ENCODE peak calls at places on chromosomes 4 and X, in nine cellular contexts. One of them, this sample, is unnamed.

GRCh38 chr4:75235359-75235951 is 278.7 kb downstream of the RCHY1 start:
- DNase-seq in fibroblast of lung: no peak
- DNase-seq in IMR-90: no peak
- DNase-seq in fibroblast of villous mesenchyme: peak
- DNase-seq in A673: no peak
- DNase-seq in body of pancreas: no peak
- DNase-seq in AG09309: no peak
- DNase-seq in ovary: no peak
- DNase-seq in tibial artery: no peak
- DNase-seq in this sample: no peak

GRCh38 chrX:16665089-16665488 is 15.1 kb downstream of the S100G start:
- DNase-seq in fibroblast of lung: peak
- DNase-seq in IMR-90: peak
- DNase-seq in fibroblast of villous mesenchyme: peak
- DNase-seq in A673: peak
- DNase-seq in body of pancreas: no peak
- DNase-seq in AG09309: no peak
- DNase-seq in ovary: no peak
- DNase-seq in tibial artery: no peak
- DNase-seq in this sample: peak

GRCh38 chrX:54413753-54414152 is 26.5 kb upstream of the TSR2 start:
- DNase-seq in fibroblast of lung: peak
- DNase-seq in IMR-90: no peak
- DNase-seq in fibroblast of villous mesenchyme: peak
- DNase-seq in A673: no peak
- DNase-seq in body of pancreas: no peak
- DNase-seq in AG09309: no peak
- DNase-seq in ovary: no peak
- DNase-seq in tibial artery: no peak
- DNase-seq in this sample: no peak

GRCh38 chr4:183532823-183533222 is 28.0 kb downstream of the ING2 start:
- DNase-seq in fibroblast of lung: peak
- DNase-seq in IMR-90: peak
- DNase-seq in fibroblast of villous mesenchyme: peak
- DNase-seq in A673: no peak
- DNase-seq in body of pancreas: no peak
- DNase-seq in AG09309: peak
- DNase-seq in ovary: no peak
- DNase-seq in tibial artery: no peak
- DNase-seq in this sample: peak

GRCh38 chr4:3766791-3767561 is 791 bp downstream of the ADRA2C start:
- DNase-seq in fibroblast of lung: no peak
- DNase-seq in IMR-90: no peak
- DNase-seq in fibroblast of villous mesenchyme: peak
- DNase-seq in A673: peak
- DNase-seq in body of pancreas: no peak
- DNase-seq in AG09309: no peak
- DNase-seq in ovary: no peak
- DNase-seq in tibial artery: peak
- DNase-seq in this sample: no peak

GRCh38 chrX:15465347-15465746 is 27.8 kb downstream of the PIR start:
- DNase-seq in fibroblast of lung: no peak
- DNase-seq in IMR-90: peak
- DNase-seq in fibroblast of villous mesenchyme: peak
- DNase-seq in A673: peak
- DNase-seq in body of pancreas: no peak
- DNase-seq in AG09309: no peak
- DNase-seq in ovary: peak
- DNase-seq in tibial artery: no peak
- DNase-seq in this sample: no peak

GRCh38 chr4:62914758-62915157 is 1494.5 kb downstream of the TECRL start:
- DNase-seq in fibroblast of lung: no peak
- DNase-seq in IMR-90: no peak
- DNase-seq in fibroblast of villous mesenchyme: no peak
- DNase-seq in A673: no peak
- DNase-seq in body of pancreas: no peak
- DNase-seq in AG09309: no peak
- DNase-seq in ovary: no peak
- DNase-seq in tibial artery: no peak
- DNase-seq in this sample: no peak

GRCh38 chr4:144295286-144295995 is 154.9 kb upstream of the GYPA start:
- DNase-seq in fibroblast of lung: no peak
- DNase-seq in IMR-90: peak
- DNase-seq in fibroblast of villous mesenchyme: no peak
- DNase-seq in A673: no peak
- DNase-seq in body of pancreas: no peak
- DNase-seq in AG09309: no peak
- DNase-seq in ovary: no peak
- DNase-seq in tibial artery: no peak
- DNase-seq in this sample: no peak

GRCh38 chrX:23344904-23345271 is 10.2 kb downstream of the PTCHD1 start:
- DNase-seq in fibroblast of lung: no peak
- DNase-seq in IMR-90: no peak
- DNase-seq in fibroblast of villous mesenchyme: no peak
- DNase-seq in A673: no peak
- DNase-seq in body of pancreas: no peak
- DNase-seq in AG09309: no peak
- DNase-seq in ovary: no peak
- DNase-seq in tibial artery: no peak
- DNase-seq in this sample: no peak

GRCh38 chr4:95204873-95205272 is 343.9 kb downstream of the UNC5C start:
- DNase-seq in fibroblast of lung: no peak
- DNase-seq in IMR-90: no peak
- DNase-seq in fibroblast of villous mesenchyme: peak
- DNase-seq in A673: no peak
- DNase-seq in body of pancreas: no peak
- DNase-seq in AG09309: no peak
- DNase-seq in ovary: no peak
- DNase-seq in tibial artery: no peak
- DNase-seq in this sample: no peak

GRCh38 chr4:8046925-8047541 is 107.4 kb upstream of the AFAP1 start:
- DNase-seq in fibroblast of lung: no peak
- DNase-seq in IMR-90: no peak
- DNase-seq in fibroblast of villous mesenchyme: no peak
- DNase-seq in A673: no peak
- DNase-seq in body of pancreas: no peak
- DNase-seq in AG09309: no peak
- DNase-seq in ovary: no peak
- DNase-seq in tibial artery: no peak
- DNase-seq in this sample: no peak

GRCh38 chr4:3426465-3427133 is 15.2 kb upstream of the HGFAC start:
- DNase-seq in fibroblast of lung: no peak
- DNase-seq in IMR-90: no peak
- DNase-seq in fibroblast of villous mesenchyme: no peak
- DNase-seq in A673: no peak
- DNase-seq in body of pancreas: no peak
- DNase-seq in AG09309: no peak
- DNase-seq in ovary: no peak
- DNase-seq in tibial artery: no peak
- DNase-seq in this sample: no peak

GRCh38 chr4:141058739-141059507 is 74.3 kb downstream of the RNF150 start:
- DNase-seq in fibroblast of lung: peak
- DNase-seq in IMR-90: peak
- DNase-seq in fibroblast of villous mesenchyme: peak
- DNase-seq in A673: no peak
- DNase-seq in body of pancreas: no peak
- DNase-seq in AG09309: peak
- DNase-seq in ovary: no peak
- DNase-seq in tibial artery: no peak
- DNase-seq in this sample: peak

GRCh38 chr4:128810331-128810870 is 901 bp downstream of the JADE1 start:
- DNase-seq in fibroblast of lung: peak
- DNase-seq in IMR-90: peak
- DNase-seq in fibroblast of villous mesenchyme: peak
- DNase-seq in A673: no peak
- DNase-seq in body of pancreas: peak
- DNase-seq in AG09309: no peak
- DNase-seq in ovary: peak
- DNase-seq in tibial artery: peak
- DNase-seq in this sample: no peak

GRCh38 chr4:184003433-184003832 is 98.3 kb downstream of the STOX2 start:
- DNase-seq in fibroblast of lung: no peak
- DNase-seq in IMR-90: no peak
- DNase-seq in fibroblast of villous mesenchyme: no peak
- DNase-seq in A673: no peak
- DNase-seq in body of pancreas: no peak
- DNase-seq in AG09309: no peak
- DNase-seq in ovary: no peak
- DNase-seq in tibial artery: no peak
- DNase-seq in this sample: no peak

GRCh38 chr4:145818001-145818400 is 120.6 kb downstream of the ZNF827 start:
- DNase-seq in fibroblast of lung: no peak
- DNase-seq in IMR-90: no peak
- DNase-seq in fibroblast of villous mesenchyme: no peak
- DNase-seq in A673: no peak
- DNase-seq in body of pancreas: no peak
- DNase-seq in AG09309: no peak
- DNase-seq in ovary: no peak
- DNase-seq in tibial artery: no peak
- DNase-seq in this sample: no peak

GRCh38 chr4:150127757-150128156 is 49.5 kb downstream of the DCLK2 start:
- DNase-seq in fibroblast of lung: peak
- DNase-seq in IMR-90: peak
- DNase-seq in fibroblast of villous mesenchyme: peak
- DNase-seq in A673: no peak
- DNase-seq in body of pancreas: no peak
- DNase-seq in AG09309: no peak
- DNase-seq in ovary: no peak
- DNase-seq in tibial artery: no peak
- DNase-seq in this sample: no peak

GRCh38 chr4:15018389-15018788 is 16.1 kb downstream of the CPEB2 start:
- DNase-seq in fibroblast of lung: no peak
- DNase-seq in IMR-90: no peak
- DNase-seq in fibroblast of villous mesenchyme: no peak
- DNase-seq in A673: no peak
- DNase-seq in body of pancreas: no peak
- DNase-seq in AG09309: no peak
- DNase-seq in ovary: no peak
- DNase-seq in tibial artery: no peak
- DNase-seq in this sample: no peak

GRCh38 chrX:153499876-153500275 is 5.1 kb downstream of the BGN start:
- DNase-seq in fibroblast of lung: no peak
- DNase-seq in IMR-90: no peak
- DNase-seq in fibroblast of villous mesenchyme: no peak
- DNase-seq in A673: no peak
- DNase-seq in body of pancreas: no peak
- DNase-seq in AG09309: no peak
- DNase-seq in ovary: no peak
- DNase-seq in tibial artery: peak
- DNase-seq in this sample: no peak

GRCh38 chr4:185965456-185966384 is 103.2 kb upstream of the TLR3 start:
- DNase-seq in fibroblast of lung: no peak
- DNase-seq in IMR-90: no peak
- DNase-seq in fibroblast of villous mesenchyme: no peak
- DNase-seq in A673: no peak
- DNase-seq in body of pancreas: no peak
- DNase-seq in AG09309: no peak
- DNase-seq in ovary: no peak
- DNase-seq in tibial artery: no peak
- DNase-seq in this sample: no peak

GRCh38 chr4:32475710-32476109 is 1755.5 kb downstream of the PCDH7 start:
- DNase-seq in fibroblast of lung: no peak
- DNase-seq in IMR-90: no peak
- DNase-seq in fibroblast of villous mesenchyme: no peak
- DNase-seq in A673: no peak
- DNase-seq in body of pancreas: no peak
- DNase-seq in AG09309: no peak
- DNase-seq in ovary: no peak
- DNase-seq in tibial artery: no peak
- DNase-seq in this sample: no peak
- H3K4me3 ChIP-seq in fibroblast of lung: no peak
- H3K4me3 ChIP-seq in IMR-90: no peak
- H3K4me3 ChIP-seq in fibroblast of villous mesenchyme: no peak
- H3K4me3 ChIP-seq in A673: no peak
- H3K4me3 ChIP-seq in body of pancreas: no peak
- H3K4me3 ChIP-seq in AG09309: no peak
- H3K4me3 ChIP-seq in ovary: no peak
- H3K4me3 ChIP-seq in tibial artery: no peak
- H3K4me3 ChIP-seq in this sample: no peak

GRCh38 chrX:39705299-39705698 is 392.5 kb downstream of the BCOR start:
- DNase-seq in fibroblast of lung: peak
- DNase-seq in IMR-90: peak
- DNase-seq in fibroblast of villous mesenchyme: peak
- DNase-seq in A673: peak
- DNase-seq in body of pancreas: peak
- DNase-seq in AG09309: peak
- DNase-seq in ovary: peak
- DNase-seq in tibial artery: peak
- DNase-seq in this sample: peak

GRCh38 chrX:39704590-39704989 is 393.2 kb downstream of the BCOR start:
- DNase-seq in fibroblast of lung: no peak
- DNase-seq in IMR-90: no peak
- DNase-seq in fibroblast of villous mesenchyme: no peak
- DNase-seq in A673: no peak
- DNase-seq in body of pancreas: no peak
- DNase-seq in AG09309: no peak
- DNase-seq in ovary: no peak
- DNase-seq in tibial artery: no peak
- DNase-seq in this sample: no peak

GRCh38 chrX:39703307-39703706 is 394.5 kb downstream of the BCOR start:
- DNase-seq in fibroblast of lung: no peak
- DNase-seq in IMR-90: no peak
- DNase-seq in fibroblast of villous mesenchyme: no peak
- DNase-seq in A673: no peak
- DNase-seq in body of pancreas: no peak
- DNase-seq in AG09309: no peak
- DNase-seq in ovary: no peak
- DNase-seq in tibial artery: no peak
- DNase-seq in this sample: no peak
- H3K4me3 ChIP-seq in fibroblast of lung: no peak
- H3K4me3 ChIP-seq in IMR-90: no peak
- H3K4me3 ChIP-seq in fibroblast of villous mesenchyme: no peak
- H3K4me3 ChIP-seq in A673: no peak
- H3K4me3 ChIP-seq in body of pancreas: no peak
- H3K4me3 ChIP-seq in AG09309: no peak
- H3K4me3 ChIP-seq in ovary: no peak
- H3K4me3 ChIP-seq in tibial artery: no peak
- H3K4me3 ChIP-seq in this sample: no peak

DNA sequence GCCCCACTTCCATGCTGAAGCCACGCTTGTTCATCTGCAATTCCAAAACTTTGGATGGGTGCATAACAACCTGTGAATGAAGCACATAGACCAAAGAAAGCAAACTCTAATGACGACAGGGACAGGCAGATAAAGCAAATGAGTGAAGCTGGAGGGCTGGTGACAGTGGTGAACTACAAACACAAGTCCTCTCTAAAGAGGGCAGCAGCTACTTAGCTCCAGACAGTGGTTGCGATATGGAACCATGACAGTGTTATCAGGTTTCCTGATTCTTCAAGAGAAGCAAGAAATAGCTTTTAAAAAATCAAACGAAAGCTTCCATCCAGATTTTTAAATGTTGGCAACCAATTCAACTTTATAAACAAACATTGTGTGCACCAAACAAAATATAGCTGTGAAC is 23.8 kb downstream of the NOX1 start:
- DNase-seq in fibroblast of lung: no peak
- DNase-seq in IMR-90: no peak
- DNase-seq in fibroblast of villous mesenchyme: no peak
- DNase-seq in A673: no peak
- DNase-seq in body of pancreas: no peak
- DNase-seq in AG09309: no peak
- DNase-seq in ovary: no peak
- DNase-seq in tibial artery: no peak
- DNase-seq in this sample: no peak
- H3K4me3 ChIP-seq in fibroblast of lung: no peak
- H3K4me3 ChIP-seq in IMR-90: no peak
- H3K4me3 ChIP-seq in fibroblast of villous mesenchyme: no peak
- H3K4me3 ChIP-seq in A673: no peak
- H3K4me3 ChIP-seq in body of pancreas: no peak
- H3K4me3 ChIP-seq in AG09309: no peak
- H3K4me3 ChIP-seq in ovary: no peak
- H3K4me3 ChIP-seq in tibial artery: no peak
- H3K4me3 ChIP-seq in this sample: no peak

GRCh38 chrX:146090732-146091131 is 273.1 kb downstream of the SLITRK2 start:
- DNase-seq in fibroblast of lung: no peak
- DNase-seq in IMR-90: no peak
- DNase-seq in fibroblast of villous mesenchyme: no peak
- DNase-seq in A673: no peak
- DNase-seq in body of pancreas: no peak
- DNase-seq in AG09309: no peak
- DNase-seq in ovary: no peak
- DNase-seq in tibial artery: no peak
- DNase-seq in this sample: no peak
- H3K4me3 ChIP-seq in fibroblast of lung: no peak
- H3K4me3 ChIP-seq in IMR-90: no peak
- H3K4me3 ChIP-seq in fibroblast of villous mesenchyme: no peak
- H3K4me3 ChIP-seq in A673: no peak
- H3K4me3 ChIP-seq in body of pancreas: no peak
- H3K4me3 ChIP-seq in AG09309: no peak
- H3K4me3 ChIP-seq in ovary: no peak
- H3K4me3 ChIP-seq in tibial artery: no peak
- H3K4me3 ChIP-seq in this sample: no peak

This sample was measured in skeletal muscle cell.